ENCODE peak calls at places on chromosome 14, in nine cellular contexts. Y is osteoblast, X is HFF-Myc, Z is transverse colon, M is dorsolateral prefrontal cortex, K is left lung, D is SK-N-SH, Q is neural progenitor cell, B is brain microvascular endothelial cell. S is an unnamed sample.

GRCh38 chr14:78259831-78260230 is 89.7 kb downstream of the NRXN3 start:
- DNase-seq in Y (no peak), X (no peak), Z (no peak), M (no peak), K (no peak), D (no peak), Q (no peak), B (no peak), S (peak; percentile 2)

GRCh38 chr14:57987596-57988300 is 121.9 kb upstream of the SLC35F4 start:
- DNase-seq in Y (no peak), X (no peak), Z (no peak), M (no peak), K (no peak), D (no peak), Q (no peak), B (no peak), S (no peak)

GRCh38 chr14:65421201-65421981 is 8.9 kb downstream of the FUT8 start:
- DNase-seq in Y (peak; percentile 32), X (peak; percentile 66), Z (no peak), M (no peak), K (no peak), D (no peak), Q (peak; percentile 9), B (peak; percentile 54), S (no peak)

GRCh38 chr14:39107624-39108023 is 4.6 kb upstream of the SEC23A start:
- DNase-seq in Y (peak; percentile 78), X (no peak), Z (no peak), M (no peak), K (no peak), D (peak; percentile 35), Q (peak; percentile 20), B (no peak), S (no peak)

GRCh38 chr14:34052658-34053014 is 101.8 kb upstream of the EGLN3 start:
- DNase-seq in Y (no peak), X (no peak), Z (no peak), M (no peak), K (no peak), D (no peak), Q (no peak), B (peak; percentile 27), S (no peak)

GRCh38 chr14:93906341-93907329 is 20.5 kb upstream of the FAM181A start:
- DNase-seq in Y (peak; percentile 88), X (no peak), Z (peak; percentile 56), M (peak; percentile 58), K (peak; percentile 3), D (peak; percentile 77), Q (peak; percentile 78), B (peak; percentile 25), S (no peak)

GRCh38 chr14:65095633-65096205 is 6.6 kb downstream of the MAX start:
- DNase-seq in Y (no peak), X (peak; percentile 11), Z (peak; percentile 56), M (peak; percentile 48), K (no peak), D (no peak), Q (no peak), B (peak; percentile 30), S (peak; percentile 50)

GRCh38 chr14:44657688-44658388 is 150.8 kb upstream of the FSCB start:
- DNase-seq in Y (no peak), X (no peak), Z (no peak), M (no peak), K (no peak), D (no peak), Q (peak; percentile 55), B (no peak), S (no peak)

GRCh38 chr14:50726372-50727107 is 58.4 kb upstream of the SAV1 start:
- DNase-seq in Y (peak; percentile 53), X (peak; percentile 93), Z (no peak), M (no peak), K (no peak), D (no peak), Q (no peak), B (peak; percentile 1), S (no peak)

GRCh38 chr14:64738306-64738879 is 34.2 kb downstream of the PLEKHG3 start:
- DNase-seq in Y (no peak), X (no peak), Z (no peak), M (no peak), K (no peak), D (no peak), Q (no peak), B (no peak), S (no peak)

GRCh38 chr14:34075095-34075744 is 124.3 kb upstream of the EGLN3 start:
- DNase-seq in Y (no peak), X (no peak), Z (no peak), M (no peak), K (no peak), D (no peak), Q (no peak), B (no peak), S (no peak)

GRCh38 chr14:38074091-38074490 is 133.6 kb upstream of the SSTR1 start:
- DNase-seq in Y (no peak), X (no peak), Z (no peak), M (no peak), K (no peak), D (no peak), Q (no peak), B (no peak), S (no peak)

GRCh38 chr14:22039938-22040780 is 366.5 kb upstream of the OR4E1 start:
- DNase-seq in Y (no peak), X (no peak), Z (no peak), M (no peak), K (no peak), D (no peak), Q (no peak), B (no peak), S (no peak)
- TF ChIP-seq CTCF in Y (peak; percentile 44), X (peak; percentile 30), Z (peak; percentile 24), M (no peak), K (peak; percentile 32), D (peak; percentile 52), Q (peak; percentile 68), B (peak; percentile 64), S (no peak)

GRCh38 chr14:102507026-102507860 is 2.3 kb downstream of the ANKRD9 start:
- DNase-seq in Y (peak; percentile 80), X (no peak), Z (no peak), M (no peak), K (no peak), D (no peak), Q (no peak), B (no peak), S (no peak)

GRCh38 chr14:102509744-102510615 is at the start of gene ANKRD9:
- DNase-seq in Y (peak; percentile 100), X (no peak), Z (peak; percentile 97), M (peak; percentile 90), K (peak; percentile 95), D (peak; percentile 99), Q (peak; percentile 98), B (peak; percentile 86), S (peak; percentile 23)

GRCh38 chr14:102507891-102508312 is 1.7 kb downstream of the ANKRD9 start:
- DNase-seq in Y (peak; percentile 80), X (no peak), Z (no peak), M (no peak), K (no peak), D (no peak), Q (no peak), B (no peak), S (no peak)

GRCh38 chr14:102508774-102509743 is 517 bp downstream of the ANKRD9 start:
- DNase-seq in Y (peak; percentile 99), X (no peak), Z (peak; percentile 80), M (no peak), K (peak; percentile 64), D (peak; percentile 85), Q (no peak), B (no peak), S (no peak)

DNA sequence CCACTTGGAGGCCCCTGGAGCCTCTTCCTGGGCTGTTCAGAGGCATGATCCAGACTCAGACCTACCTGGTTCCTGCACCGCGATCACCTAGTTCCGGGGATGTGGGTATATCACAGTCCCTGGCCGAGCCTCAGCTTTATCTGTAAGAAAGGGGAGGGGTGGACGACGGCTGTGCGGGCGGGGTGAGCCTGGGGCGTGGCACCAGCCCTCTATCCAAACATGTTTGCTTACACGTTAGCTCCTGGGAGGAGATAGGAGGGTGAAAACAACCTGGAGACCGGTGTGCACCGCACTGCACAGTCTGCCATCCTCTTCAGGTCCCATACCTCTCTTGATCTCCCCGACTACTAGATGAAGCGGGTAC is 1.2 kb downstream of the ANKRD9 start:
- DNase-seq in Y (peak; percentile 87), X (no peak), Z (peak; percentile 89), M (no peak), K (no peak), D (no peak), Q (no peak), B (no peak), S (no peak)
- H3K4me3 ChIP-seq in Y (peak overlapping the region; percentile 79), X (peak overlapping the region; percentile 50), Z (peak overlapping the region; percentile 45), M (peak overlapping the region; percentile 62), K (peak overlapping the region; percentile 53), D (peak overlapping the region; percentile 64), Q (peak overlapping the region; percentile 93), B (peak overlapping the region; percentile 64), S (peak overlapping the region; percentile 58)

GRCh38 chr14:55568618-55569017 is 11.4 kb upstream of the KTN1 start:
- DNase-seq in Y (no peak), X (no peak), Z (no peak), M (no peak), K (no peak), D (no peak), Q (no peak), B (no peak), S (no peak)

GRCh38 chr14:55571125-55571889 is 8.7 kb upstream of the KTN1 start:
- DNase-seq in Y (no peak), X (no peak), Z (no peak), M (no peak), K (no peak), D (no peak), Q (no peak), B (no peak), S (no peak)

GRCh38 chr14:55577229-55577628 is 2.8 kb upstream of the KTN1 start:
- DNase-seq in Y (no peak), X (no peak), Z (no peak), M (no peak), K (no peak), D (no peak), Q (no peak), B (no peak), S (no peak)

GRCh38 chr14:55574988-55575387 is 5.0 kb upstream of the KTN1 start:
- DNase-seq in Y (no peak), X (no peak), Z (no peak), M (no peak), K (no peak), D (no peak), Q (no peak), B (no peak), S (no peak)

DNA sequence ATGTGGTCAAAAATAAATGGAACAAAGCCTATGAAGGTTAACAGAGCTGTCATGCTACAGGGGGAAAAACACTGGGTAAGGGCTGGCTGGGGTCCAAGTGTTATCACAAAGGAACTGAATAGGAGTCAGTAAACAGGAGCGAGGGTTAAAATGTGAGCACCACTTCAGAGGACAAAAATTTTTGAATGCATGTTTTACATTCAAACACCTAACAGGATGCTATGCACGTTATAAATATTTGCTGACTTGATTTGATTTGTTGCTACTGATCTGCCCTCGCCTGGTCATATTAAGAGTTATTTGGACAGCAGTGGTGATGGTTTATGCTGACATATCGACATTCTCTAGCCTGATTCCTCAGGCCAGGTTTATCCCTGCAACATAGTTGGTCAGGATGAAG is 7.4 kb upstream of the KTN1 start:
- DNase-seq in Y (no peak), X (no peak), Z (no peak), M (no peak), K (no peak), D (peak; percentile 41), Q (no peak), B (no peak), S (no peak)
- TF ChIP-seq CTCF in Y (no peak), X (no peak), Z (no peak), M (no peak), K (no peak), D (no peak), Q (no peak), B (no peak), S (no peak)

GRCh38 chr14:60637138-60637489 is 12.2 kb downstream of the SIX1 start:
- DNase-seq in Y (peak; percentile 81), X (no peak), Z (no peak), M (no peak), K (no peak), D (no peak), Q (peak; percentile 29), B (no peak), S (no peak)
- H3K4me3 ChIP-seq in Y (no peak overlapping the region), X (no peak overlapping the region), Z (no peak overlapping the region), M (no peak overlapping the region), K (no peak overlapping the region), D (no peak overlapping the region), Q (peak overlapping the region; percentile 51), B (peak overlapping the region; percentile 35), S (no peak overlapping the region)